ENCODE peak calls at places on chromosomes 2 and 18, in seven cellular contexts. A is GM06990, Q is neuronal stem cell, N is cardiac muscle cell, Y is fibroblast of pulmonary artery, B is AG09309, C is HepG2. I is an unnamed sample.

GRCh38 chr2:148020036-148020357 is 540 bp downstream of the ORC4 start:
- DNase-seq in N (no peak), Y (no peak), B (no peak), C (no peak), Q (no peak), A (no peak), I (no peak)

GRCh38 chr18:57922885-57923284 is 119.8 kb upstream of the ATP8B1 start:
- DNase-seq in Q (no peak), N (no peak), A (no peak), C (no peak), Y (no peak), B (no peak), I (no peak)

GRCh38 chr2:11578081-11578948 is 44.5 kb downstream of the GREB1 start:
- DNase-seq in N (no peak), A (no peak), Y (no peak), C (no peak), B (no peak), Q (no peak), I (no peak)

GRCh38 chr2:225002039-225002655 is 40.1 kb downstream of the DOCK10 start:
- DNase-seq in N (peak; percentile 86), B (no peak), C (peak; percentile 54), Q (peak; percentile 59), A (no peak), Y (peak; percentile 88), I (peak; percentile 57)

GRCh38 chr2:181172676-181173075 is 192.3 kb downstream of the UBE2E3 start:
- DNase-seq in C (no peak), A (no peak), Q (no peak), Y (no peak), N (no peak), B (no peak), I (no peak)

GRCh38 chr18:23231340-23232021 is 96.2 kb downstream of the CABLES1 start:
- DNase-seq in Q (no peak), Y (peak; percentile 99), B (peak; percentile 95), C (no peak), N (peak; percentile 96), A (peak; percentile 87), I (peak; percentile 97)

GRCh38 chr18:3447035-3447894 is 2.7 kb upstream of the TGIF1 start:
- DNase-seq in A (no peak), C (no peak), Y (peak; percentile 84), Q (no peak), B (no peak), N (peak; percentile 88), I (no peak)

GRCh38 chr2:147806846-147807245 is 38.0 kb upstream of the ACVR2A start:
- DNase-seq in A (no peak), B (no peak), Y (no peak), C (no peak), N (no peak), Q (no peak), I (no peak)

GRCh38 chr2:200159829-200160781 is 146.4 kb upstream of the SPATS2L start:
- DNase-seq in C (no peak), B (no peak), N (peak; percentile 20), Y (no peak), Q (no peak), A (no peak), I (no peak)

GRCh38 chr2:85775406-85776381 is 21.9 kb downstream of the ATOH8 start:
- DNase-seq in Q (no peak), A (no peak), C (no peak), N (no peak), Y (no peak), B (no peak), I (no peak)

GRCh38 chr2:85394256-85394655 is 15.9 kb downstream of the CAPG start:
- DNase-seq in Q (no peak), Y (no peak), A (no peak), C (no peak), N (no peak), B (no peak), I (no peak)

GRCh38 chr18:62556397-62556796 is 33.6 kb downstream of the ZCCHC2 start:
- DNase-seq in B (no peak), A (no peak), Y (no peak), N (no peak), C (no peak), Q (no peak), I (no peak)

DNA sequence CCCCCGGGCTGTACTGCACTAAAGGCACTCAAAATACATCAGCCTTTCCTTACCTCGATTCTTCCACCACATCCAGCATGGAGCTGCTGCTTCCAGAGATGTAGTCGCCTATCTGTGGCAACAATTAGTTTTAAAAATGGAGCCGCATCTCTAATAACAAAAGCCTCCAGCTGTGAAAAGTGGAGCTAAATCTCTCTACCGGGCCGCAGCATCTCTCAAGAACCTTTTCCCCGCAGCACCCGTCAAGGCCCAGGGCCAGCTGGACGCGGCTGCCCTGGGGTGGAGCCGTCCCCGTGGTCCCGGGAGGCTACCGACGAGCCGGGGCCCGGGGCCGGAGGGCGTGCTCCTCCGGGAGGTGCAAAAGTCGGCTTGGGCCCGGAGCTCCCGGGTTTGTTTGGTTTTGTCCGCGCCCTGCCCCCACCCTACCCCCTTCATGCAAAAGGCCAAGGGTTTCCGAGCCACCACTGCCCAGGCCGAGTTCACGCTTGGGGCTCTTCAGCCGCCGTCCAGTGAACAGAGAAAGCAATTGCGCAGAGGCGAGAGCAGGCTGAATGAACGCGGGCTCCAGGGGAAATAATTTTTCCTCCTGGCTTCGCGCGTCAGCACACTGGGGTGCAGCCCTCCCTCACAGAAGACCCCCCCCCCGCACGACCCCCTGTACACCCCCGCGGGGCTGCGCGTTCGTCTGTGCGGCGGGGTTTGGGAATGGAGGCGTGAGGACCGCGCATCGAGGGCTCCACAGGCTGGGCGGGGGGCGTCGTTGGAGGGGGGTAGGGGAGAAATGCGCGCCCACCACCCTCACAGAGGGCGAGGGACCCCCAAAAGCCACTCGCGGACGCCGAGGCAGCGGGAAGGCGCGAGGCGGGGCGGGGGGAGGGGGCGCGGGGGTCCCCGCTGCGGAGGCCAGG is 554 bp upstream of the GREB1L start:
- DNase-seq in C (no peak), Y (no peak), N (peak; percentile 25), A (no peak), Q (peak; percentile 52), B (no peak), I (no peak)
- H3K4me3 ChIP-seq in C (peak overlapping the region; percentile 64), Y (peak overlapping the region; percentile 28), N (peak overlapping the region; percentile 84), A (no peak overlapping the region), Q (peak overlapping the region; percentile 78), B (no peak overlapping the region), I (no peak overlapping the region)

GRCh38 chr2:188623995-188624643 is 332.4 kb downstream of the GULP1 start:
- DNase-seq in A (no peak), C (no peak), B (no peak), Y (peak; percentile 60), Q (no peak), N (peak; percentile 79), I (no peak)
- H3K4me3 ChIP-seq in A (no peak overlapping the region), C (no peak overlapping the region), B (no peak overlapping the region), Y (peak overlapping the region; percentile 11), Q (no peak overlapping the region), N (no peak overlapping the region), I (no peak overlapping the region)

GRCh38 chr18:48946329-48946835 is 4.4 kb downstream of the SMAD7 start:
- DNase-seq in B (no peak), Q (no peak), N (peak; percentile 64), C (peak; percentile 87), A (no peak), Y (peak; percentile 60), I (no peak)
- H3K4me3 ChIP-seq in B (peak overlapping the region; percentile 82), Q (no peak overlapping the region), N (peak overlapping the region; percentile 100), C (peak overlapping the region; percentile 91), A (peak overlapping the region; percentile 88), Y (peak overlapping the region; percentile 96), I (peak overlapping the region; percentile 73)

GRCh38 chr2:112765251-112765650 is 842 bp upstream of the CKAP2L start:
- DNase-seq in Q (no peak), A (no peak), B (no peak), C (no peak), N (no peak), Y (no peak), I (no peak)
- H3K4me3 ChIP-seq in Q (no peak overlapping the region), A (peak overlapping the region; percentile 92), B (peak overlapping the region; percentile 89), C (peak overlapping the region; percentile 91), N (peak overlapping the region; percentile 88), Y (peak overlapping the region; percentile 64), I (peak overlapping the region; percentile 71)

DNA sequence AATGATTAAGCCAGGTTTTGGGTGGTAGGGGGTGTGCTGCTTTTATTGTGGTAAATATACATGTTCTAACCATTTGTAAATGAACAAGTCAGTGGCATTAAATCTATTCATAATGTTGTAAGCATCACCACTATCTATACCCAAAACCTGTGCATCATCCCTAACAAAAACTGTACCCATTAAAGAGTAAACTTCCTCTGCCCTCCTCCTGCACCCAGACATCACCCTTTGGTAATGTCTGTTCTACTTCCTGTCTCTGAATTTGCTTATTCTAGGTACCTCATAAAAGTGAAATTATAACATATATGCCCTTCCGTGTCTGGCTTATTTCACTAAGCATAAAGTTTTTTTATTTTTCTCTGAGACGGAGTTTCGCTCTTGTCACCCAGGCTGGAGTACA is 14.1 kb downstream of the RIF1 start:
- DNase-seq in N (no peak), B (no peak), A (no peak), Y (no peak), Q (no peak), C (no peak), I (no peak)
- H3K4me3 ChIP-seq in N (no peak overlapping the region), B (no peak overlapping the region), A (no peak overlapping the region), Y (no peak overlapping the region), Q (no peak overlapping the region), C (no peak overlapping the region), I (no peak overlapping the region)

GRCh38 chr2:144598906-144599305 is 79.0 kb upstream of the ZEB2 start:
- DNase-seq in Q (no peak), C (no peak), A (no peak), N (no peak), Y (no peak), B (no peak), I (no peak)

GRCh38 chr2:144595279-144595678 is 75.4 kb upstream of the ZEB2 start:
- DNase-seq in N (no peak), Q (no peak), Y (no peak), A (no peak), C (no peak), B (no peak), I (no peak)

GRCh38 chr2:144595686-144596073 is 75.8 kb upstream of the ZEB2 start:
- DNase-seq in C (no peak), N (no peak), A (no peak), B (no peak), Q (no peak), Y (no peak), I (no peak)

GRCh38 chr2:144597894-144598593 is 78.1 kb upstream of the ZEB2 start:
- DNase-seq in N (no peak), C (no peak), A (no peak), Q (no peak), Y (no peak), B (no peak), I (no peak)

DNA sequence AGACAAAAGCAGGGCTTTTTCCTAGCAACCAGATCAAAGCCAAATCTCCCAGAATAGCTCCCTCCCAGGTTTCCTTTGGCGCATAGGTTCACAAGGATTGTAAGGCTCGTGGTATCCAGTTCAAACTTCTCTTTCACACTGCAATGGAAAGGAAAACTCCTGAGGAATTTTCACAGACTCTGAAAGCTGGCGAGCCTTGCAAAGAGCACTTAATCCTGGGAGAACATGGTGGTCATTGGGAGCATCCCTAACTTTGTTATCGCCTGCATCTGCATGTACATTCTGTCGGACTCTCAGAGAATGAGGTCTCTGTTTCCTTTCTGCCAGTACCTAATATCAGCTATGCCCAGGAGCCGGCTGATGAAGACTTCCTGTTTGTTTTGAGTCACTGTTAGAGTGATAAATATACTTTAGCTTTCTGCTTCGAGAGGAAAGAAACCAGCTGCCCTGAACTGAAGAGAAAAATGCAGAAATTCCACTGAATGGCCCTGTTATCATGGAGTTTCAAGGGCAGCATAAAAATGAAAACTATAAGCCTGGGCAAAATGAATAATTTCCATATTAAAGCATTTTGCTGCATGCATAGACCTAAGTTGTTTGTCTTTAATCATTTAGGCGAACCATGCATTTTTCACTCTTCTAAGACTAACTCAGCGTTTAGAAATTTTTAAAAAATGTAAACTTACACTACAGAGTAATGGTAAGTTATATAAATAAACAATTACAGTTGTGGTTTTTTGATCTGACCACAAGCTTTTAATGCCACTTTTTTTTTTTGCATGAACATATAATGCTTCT is 76.4 kb upstream of the ZEB2 start:
- DNase-seq in Y (peak; percentile 69), C (peak; percentile 33), N (peak; percentile 66), B (no peak), Q (no peak), A (no peak), I (no peak)
- H3K4me3 ChIP-seq in Y (peak overlapping the region; percentile 4), C (no peak overlapping the region), N (no peak overlapping the region), B (no peak overlapping the region), Q (no peak overlapping the region), A (no peak overlapping the region), I (no peak overlapping the region)

I was measured in GM12864.